ENCODE peak calls at places on chromosomes 1 and 21, in six cellular contexts. D is body of pancreas; R is CD8-positive, alpha-beta memory T cell; F is skeletal muscle cell; B is left lung; C is NB4. Z is an unnamed sample.

GRCh38 chr1:16484931-16485330 is 29.2 kb downstream of the RNU1-1 start:
- DNase-seq in D (no peak), R (no peak), F (no peak), B (no peak), C (no peak), Z (no peak)

GRCh38 chr1:70438529-70438928 is 27.5 kb downstream of the CTH start:
- DNase-seq in D (no peak), R (no peak), F (no peak), B (no peak), C (no peak), Z (no peak)

GRCh38 chr1:167996266-167996665 is 59.4 kb upstream of the MPC2 start:
- DNase-seq in D (no peak), R (no peak), F (no peak), B (no peak), C (no peak), Z (no peak)

GRCh38 chr1:8457771-8458409 is 140.0 kb downstream of the SLC45A1 start:
- DNase-seq in D (no peak), R (no peak), F (no peak), B (no peak), C (peak; percentile 33), Z (no peak)

GRCh38 chr1:203627819-203628184 is 1.2 kb downstream of the ATP2B4 start:
- DNase-seq in D (peak; percentile 36), R (no peak), F (no peak), B (no peak), C (peak; percentile 66), Z (peak; percentile 38)

GRCh38 chr1:237000191-237000590 is 4.0 kb downstream of the MT1HL1 start:
- DNase-seq in D (no peak), R (no peak), F (no peak), B (no peak), C (no peak), Z (no peak)

GRCh38 chr1:52296345-52296744 is 69.7 kb downstream of the CC2D1B start:
- DNase-seq in D (no peak), R (no peak), F (peak; percentile 19), B (no peak), C (peak; percentile 65), Z (peak; percentile 67)

GRCh38 chr1:162023181-162023546 is 505 bp downstream of the OLFML2B start:
- DNase-seq in D (no peak), R (no peak), F (no peak), B (no peak), C (no peak), Z (no peak)

GRCh38 chr1:116806245-116806644 is 52.0 kb downstream of the CD2 start:
- DNase-seq in D (no peak), R (peak; percentile 85), F (no peak), B (no peak), C (no peak), Z (no peak)

GRCh38 chr1:226644541-226645176 is 94.4 kb downstream of the ITPKB start:
- DNase-seq in D (peak; percentile 3), R (peak; percentile 48), F (no peak), B (peak; percentile 65), C (peak; percentile 64), Z (no peak)

GRCh38 chr1:231039161-231040018 is 664 bp downstream of the FAM89A start:
- DNase-seq in D (peak; percentile 52), R (peak; percentile 51), F (no peak), B (peak; percentile 86), C (peak; percentile 73), Z (peak; percentile 65)

GRCh38 chr1:47469405-47469759 is 31.5 kb downstream of the FOXD2 start:
- DNase-seq in D (no peak), R (no peak), F (no peak), B (no peak), C (no peak), Z (no peak)

GRCh38 chr1:55750020-55750995 is 535.1 kb upstream of the USP24 start:
- DNase-seq in D (no peak), R (no peak), F (no peak), B (no peak), C (no peak), Z (no peak)

GRCh38 chr1:97270508-97271307 is 549.1 kb downstream of the PTBP2 start:
- DNase-seq in D (no peak), R (no peak), F (no peak), B (no peak), C (peak; percentile 18), Z (no peak)

GRCh38 chr1:90725341-90725960 is 8.3 kb upstream of the BARHL2 start:
- DNase-seq in D (no peak), R (no peak), F (no peak), B (peak; percentile 76), C (no peak), Z (no peak)

GRCh38 chr1:234603221-234604204 is 6.5 kb downstream of the IRF2BP2 start:
- DNase-seq in D (no peak), R (no peak), F (no peak), B (no peak), C (peak; percentile 57), Z (peak; percentile 45)

GRCh38 chr1:93980320-93980744 is 71.1 kb upstream of the GCLM start:
- DNase-seq in D (no peak), R (no peak), F (no peak), B (no peak), C (peak; percentile 35), Z (no peak)

GRCh38 chr1:147515046-147515869 is 26.0 kb upstream of the BCL9 start:
- DNase-seq in D (peak; percentile 63), R (no peak), F (peak; percentile 34), B (no peak), C (peak; percentile 41), Z (no peak)

GRCh38 chr1:155062702-155063411 is 683 bp upstream of the EFNA4 start:
- DNase-seq in D (peak; percentile 74), R (peak; percentile 76), F (no peak), B (peak; percentile 88), C (no peak), Z (peak; percentile 68)

GRCh38 chr1:81703736-81704463 is 96.8 kb upstream of the ADGRL2 start:
- DNase-seq in D (no peak), R (no peak), F (peak; percentile 60), B (no peak), C (no peak), Z (peak; percentile 43)

GRCh38 chr1:214337536-214337935 is 56.6 kb downstream of the SMYD2 start:
- DNase-seq in D (no peak), R (no peak), F (no peak), B (no peak), C (no peak), Z (peak; percentile 25)

GRCh38 chr1:24151175-24151533 is 8.2 kb upstream of the IL22RA1 start:
- DNase-seq in D (peak; percentile 82), R (no peak), F (no peak), B (no peak), C (no peak), Z (peak; percentile 68)

GRCh38 chr1:156922986-156923564 is 2.6 kb downstream of the LRRC71 start:
- DNase-seq in D (no peak), R (no peak), F (no peak), B (no peak), C (no peak), Z (no peak)

GRCh38 chr1:156920233-156921052 is at the start of gene LRRC71:
- DNase-seq in D (peak; percentile 79), R (no peak), F (no peak), B (peak; percentile 90), C (peak; percentile 63), Z (peak; percentile 92)

GRCh38 chr1:156924478-156925153 is 4.2 kb downstream of the LRRC71 start:
- DNase-seq in D (no peak), R (no peak), F (no peak), B (no peak), C (no peak), Z (no peak)

GRCh38 chr1:156923565-156924477 is 3.4 kb downstream of the LRRC71 start:
- DNase-seq in D (no peak), R (no peak), F (no peak), B (no peak), C (no peak), Z (no peak)

GRCh38 chr1:156921053-156921529 is 659 bp downstream of the LRRC71 start:
- DNase-seq in D (no peak), R (no peak), F (no peak), B (no peak), C (no peak), Z (no peak)
- H3K4me3 ChIP-seq in D (no peak overlapping the region), R (no peak overlapping the region), F (no peak overlapping the region), B (no peak overlapping the region), C (no peak overlapping the region), Z (no peak overlapping the region)

GRCh38 chr21:29077651-29078090 is 4.2 kb upstream of the CCT8 start:
- DNase-seq in D (peak; percentile 49), R (no peak), F (no peak), B (no peak), C (no peak), Z (no peak)
- H3K4me3 ChIP-seq in D (peak overlapping the region; percentile 20), R (peak overlapping the region; percentile 29), F (peak overlapping the region; percentile 27), B (peak overlapping the region; percentile 57), C (no peak overlapping the region), Z (no peak overlapping the region)

GRCh38 chr1:205668951-205669340 is 11.4 kb downstream of the SLC45A3 start:
- DNase-seq in D (no peak), R (no peak), F (no peak), B (no peak), C (peak; percentile 48), Z (no peak)
- H3K4me3 ChIP-seq in D (no peak overlapping the region), R (no peak overlapping the region), F (no peak overlapping the region), B (no peak overlapping the region), C (no peak overlapping the region), Z (no peak overlapping the region)

GRCh38 chr1:2107586-2108212 is 57.5 kb downstream of the PRKCZ start:
- DNase-seq in D (no peak), R (no peak), F (no peak), B (peak; percentile 30), C (no peak), Z (no peak)

GRCh38 chr1:2106681-2107405 is 56.6 kb downstream of the PRKCZ start:
- DNase-seq in D (no peak), R (no peak), F (no peak), B (peak; percentile 53), C (no peak), Z (no peak)

GRCh38 chr1:2104621-2105427 is 54.6 kb downstream of the PRKCZ start:
- DNase-seq in D (peak; percentile 13), R (no peak), F (no peak), B (peak; percentile 86), C (peak; percentile 40), Z (no peak)

GRCh38 chr1:2103901-2104590 is 53.8 kb downstream of the PRKCZ start:
- DNase-seq in D (no peak), R (no peak), F (no peak), B (peak; percentile 49), C (no peak), Z (no peak)

DNA sequence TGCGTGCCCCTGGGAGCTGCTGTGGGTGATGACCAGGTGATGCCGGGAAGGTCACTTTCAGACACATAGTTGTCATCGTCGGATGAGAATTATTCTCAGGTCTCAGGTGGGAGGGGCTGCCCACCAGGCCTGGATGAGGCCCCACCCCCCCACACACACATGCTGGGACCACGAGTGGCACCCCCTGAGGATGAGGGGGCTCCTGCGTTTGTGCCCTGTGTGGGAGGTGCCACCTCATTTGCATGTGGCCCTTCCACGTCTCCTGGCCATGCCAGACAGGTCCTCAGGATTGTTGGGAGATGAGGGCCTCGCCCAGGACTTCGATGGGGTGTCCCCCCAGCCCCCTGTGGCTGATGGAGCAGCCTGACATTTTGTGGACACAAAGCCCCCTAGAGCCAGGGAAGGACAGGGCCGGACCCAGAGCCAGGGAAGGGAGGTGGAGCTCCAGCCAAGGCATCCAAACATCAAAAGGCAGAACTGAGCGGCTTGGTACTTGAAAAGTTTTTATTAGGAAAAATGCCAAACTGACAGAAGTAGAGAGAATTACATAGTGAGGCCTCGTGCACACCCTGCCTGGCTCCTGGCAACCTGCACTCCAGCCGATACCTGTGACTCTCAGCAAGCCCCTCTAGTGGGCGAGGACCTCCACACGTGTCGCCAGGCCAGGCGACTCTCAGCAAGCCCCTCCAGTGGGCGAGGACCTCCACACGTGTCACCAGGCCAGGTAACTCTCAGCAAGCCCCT is 55.7 kb downstream of the PRKCZ start:
- DNase-seq in D (no peak), R (no peak), F (no peak), B (peak; percentile 51), C (no peak), Z (no peak)
- H3K4me3 ChIP-seq in D (no peak overlapping the region), R (no peak overlapping the region), F (no peak overlapping the region), B (no peak overlapping the region), C (no peak overlapping the region), Z (no peak overlapping the region)